ENCODE peak calls at places on chromosomes 11 and 22, in ten cellular contexts. One of them, this sample, is unnamed.

GRCh38 chr11:9660886-9661285 is 3.0 kb upstream of the SWAP70 start:
- DNase-seq in COLO829: no peak
- DNase-seq in activated T-helper 1 cell treated with anti-CD3 and anti-CD28 coated beads, Interleukin-12 subunit alpha, Interleukin-12 subunit beta, Interleukin-2, Interleukin-4 antibody, amounts not matched to agents 30 ng/mL and 10 ng/mL and 1 ng/mL, durations not matched to agents 14 hours and 24 hours and 36 hours: no peak
- DNase-seq in CD8-positive, alpha-beta T cell: no peak
- DNase-seq in NCI-H526: no peak
- DNase-seq in SW 1271: no peak
- DNase-seq in epithelial cell of proximal tubule: no peak
- DNase-seq in MCF 10A: peak; percentile 37
- DNase-seq in CMK: no peak
- DNase-seq in nephron progenitor cell: no peak
- DNase-seq in this sample: no peak

GRCh38 chr11:64583296-64584262 is 7.4 kb upstream of the SLC22A12 start:
- DNase-seq in activated T-helper 1 cell treated with anti-CD3 and anti-CD28 coated beads, Interleukin-12 subunit alpha, Interleukin-12 subunit beta, Interleukin-2, Interleukin-4 antibody, amounts not matched to agents 30 ng/mL and 10 ng/mL and 1 ng/mL, durations not matched to agents 14 hours and 24 hours and 36 hours: no peak
- DNase-seq in NCI-H526: no peak
- DNase-seq in epithelial cell of proximal tubule: no peak
- DNase-seq in MCF 10A: peak; percentile 20
- DNase-seq in COLO829: no peak
- DNase-seq in CD8-positive, alpha-beta T cell: no peak
- DNase-seq in SW 1271: no peak
- DNase-seq in nephron progenitor cell: no peak
- DNase-seq in CMK: no peak
- DNase-seq in this sample: no peak

GRCh38 chr11:57303280-57303989 is 21.3 kb downstream of the TNKS1BP1 start:
- DNase-seq in SW 1271: no peak
- DNase-seq in CD8-positive, alpha-beta T cell: no peak
- DNase-seq in CMK: no peak
- DNase-seq in MCF 10A: no peak
- DNase-seq in activated T-helper 1 cell treated with anti-CD3 and anti-CD28 coated beads, Interleukin-12 subunit alpha, Interleukin-12 subunit beta, Interleukin-2, Interleukin-4 antibody, amounts not matched to agents 30 ng/mL and 10 ng/mL and 1 ng/mL, durations not matched to agents 14 hours and 24 hours and 36 hours: no peak
- DNase-seq in NCI-H526: no peak
- DNase-seq in nephron progenitor cell: no peak
- DNase-seq in epithelial cell of proximal tubule: no peak
- DNase-seq in COLO829: no peak
- DNase-seq in this sample: no peak

GRCh38 chr11:19117760-19118097 is 761 bp downstream of the ZDHHC13 start:
- DNase-seq in CMK: no peak
- DNase-seq in COLO829: no peak
- DNase-seq in CD8-positive, alpha-beta T cell: no peak
- DNase-seq in SW 1271: no peak
- DNase-seq in MCF 10A: no peak
- DNase-seq in nephron progenitor cell: no peak
- DNase-seq in activated T-helper 1 cell treated with anti-CD3 and anti-CD28 coated beads, Interleukin-12 subunit alpha, Interleukin-12 subunit beta, Interleukin-2, Interleukin-4 antibody, amounts not matched to agents 30 ng/mL and 10 ng/mL and 1 ng/mL, durations not matched to agents 14 hours and 24 hours and 36 hours: no peak
- DNase-seq in NCI-H526: peak; percentile 39
- DNase-seq in epithelial cell of proximal tubule: no peak
- DNase-seq in this sample: no peak

GRCh38 chr11:13638436-13638835 is 30.0 kb upstream of the FAR1 start:
- DNase-seq in SW 1271: no peak
- DNase-seq in NCI-H526: no peak
- DNase-seq in COLO829: no peak
- DNase-seq in CMK: no peak
- DNase-seq in CD8-positive, alpha-beta T cell: no peak
- DNase-seq in MCF 10A: peak; percentile 16
- DNase-seq in nephron progenitor cell: no peak
- DNase-seq in activated T-helper 1 cell treated with anti-CD3 and anti-CD28 coated beads, Interleukin-12 subunit alpha, Interleukin-12 subunit beta, Interleukin-2, Interleukin-4 antibody, amounts not matched to agents 30 ng/mL and 10 ng/mL and 1 ng/mL, durations not matched to agents 14 hours and 24 hours and 36 hours: no peak
- DNase-seq in epithelial cell of proximal tubule: no peak
- DNase-seq in this sample: no peak

GRCh38 chr22:46594947-46595298 is 25.3 kb upstream of the GRAMD4 start:
- DNase-seq in MCF 10A: no peak
- DNase-seq in COLO829: no peak
- DNase-seq in NCI-H526: no peak
- DNase-seq in nephron progenitor cell: no peak
- DNase-seq in CD8-positive, alpha-beta T cell: no peak
- DNase-seq in SW 1271: no peak
- DNase-seq in CMK: no peak
- DNase-seq in activated T-helper 1 cell treated with anti-CD3 and anti-CD28 coated beads, Interleukin-12 subunit alpha, Interleukin-12 subunit beta, Interleukin-2, Interleukin-4 antibody, amounts not matched to agents 30 ng/mL and 10 ng/mL and 1 ng/mL, durations not matched to agents 14 hours and 24 hours and 36 hours: no peak
- DNase-seq in epithelial cell of proximal tubule: no peak
- DNase-seq in this sample: no peak

GRCh38 chr11:106585061-106585460 is 433.2 kb downstream of the GUCY1A2 start:
- DNase-seq in activated T-helper 1 cell treated with anti-CD3 and anti-CD28 coated beads, Interleukin-12 subunit alpha, Interleukin-12 subunit beta, Interleukin-2, Interleukin-4 antibody, amounts not matched to agents 30 ng/mL and 10 ng/mL and 1 ng/mL, durations not matched to agents 14 hours and 24 hours and 36 hours: no peak
- DNase-seq in MCF 10A: peak; percentile 39
- DNase-seq in SW 1271: no peak
- DNase-seq in CMK: no peak
- DNase-seq in epithelial cell of proximal tubule: no peak
- DNase-seq in nephron progenitor cell: no peak
- DNase-seq in NCI-H526: peak; percentile 15
- DNase-seq in COLO829: peak; percentile 17
- DNase-seq in CD8-positive, alpha-beta T cell: no peak
- DNase-seq in this sample: no peak

GRCh38 chr11:30346068-30346688 is 23.3 kb downstream of the ARL14EP start:
- DNase-seq in NCI-H526: peak; percentile 55
- DNase-seq in CD8-positive, alpha-beta T cell: no peak
- DNase-seq in nephron progenitor cell: peak; percentile 21
- DNase-seq in SW 1271: peak; percentile 4
- DNase-seq in COLO829: peak; percentile 57
- DNase-seq in CMK: no peak
- DNase-seq in epithelial cell of proximal tubule: no peak
- DNase-seq in MCF 10A: peak; percentile 71
- DNase-seq in activated T-helper 1 cell treated with anti-CD3 and anti-CD28 coated beads, Interleukin-12 subunit alpha, Interleukin-12 subunit beta, Interleukin-2, Interleukin-4 antibody, amounts not matched to agents 30 ng/mL and 10 ng/mL and 1 ng/mL, durations not matched to agents 14 hours and 24 hours and 36 hours: no peak
- DNase-seq in this sample: no peak

GRCh38 chr11:31808268-31808667 is 2.9 kb downstream of the PAX6 start:
- DNase-seq in NCI-H526: no peak
- DNase-seq in CMK: no peak
- DNase-seq in SW 1271: no peak
- DNase-seq in CD8-positive, alpha-beta T cell: no peak
- DNase-seq in activated T-helper 1 cell treated with anti-CD3 and anti-CD28 coated beads, Interleukin-12 subunit alpha, Interleukin-12 subunit beta, Interleukin-2, Interleukin-4 antibody, amounts not matched to agents 30 ng/mL and 10 ng/mL and 1 ng/mL, durations not matched to agents 14 hours and 24 hours and 36 hours: no peak
- DNase-seq in COLO829: no peak
- DNase-seq in MCF 10A: no peak
- DNase-seq in nephron progenitor cell: no peak
- DNase-seq in epithelial cell of proximal tubule: no peak
- DNase-seq in this sample: no peak

GRCh38 chr22:30305906-30306628 is 16.8 kb upstream of the CASTOR1 start:
- DNase-seq in nephron progenitor cell: no peak
- DNase-seq in activated T-helper 1 cell treated with anti-CD3 and anti-CD28 coated beads, Interleukin-12 subunit alpha, Interleukin-12 subunit beta, Interleukin-2, Interleukin-4 antibody, amounts not matched to agents 30 ng/mL and 10 ng/mL and 1 ng/mL, durations not matched to agents 14 hours and 24 hours and 36 hours: no peak
- DNase-seq in CMK: no peak
- DNase-seq in MCF 10A: no peak
- DNase-seq in epithelial cell of proximal tubule: no peak
- DNase-seq in NCI-H526: no peak
- DNase-seq in CD8-positive, alpha-beta T cell: no peak
- DNase-seq in SW 1271: no peak
- DNase-seq in COLO829: no peak
- DNase-seq in this sample: no peak